ENCODE peak calls at places on chromosomes 13 and 19, in ten cellular contexts. One of them, this sample, is unnamed.
A peak's percentile ranks its signal among the peaks of the same experiment; 100 is the strongest.

GRCh38 chr19:3320853-3321252 is 45.5 kb upstream of the NFIC start:
- DNase-seq in neural progenitor cell: no peak
- DNase-seq in foreskin fibroblast: no peak
- DNase-seq in spleen: no peak
- DNase-seq in choroid plexus epithelial cell: no peak
- DNase-seq in thyroid gland: no peak
- DNase-seq in AG10803: no peak
- DNase-seq in tibial nerve: no peak
- DNase-seq in cardiac fibroblast: no peak
- DNase-seq in kidney epithelial cell: no peak
- DNase-seq in this sample: no peak

GRCh38 chr19:16506961-16507360 is 10.8 kb downstream of the C19orf44 start:
- DNase-seq in neural progenitor cell: no peak
- DNase-seq in foreskin fibroblast: no peak
- DNase-seq in spleen: no peak
- DNase-seq in choroid plexus epithelial cell: no peak
- DNase-seq in thyroid gland: no peak
- DNase-seq in AG10803: peak; percentile 26
- DNase-seq in tibial nerve: no peak
- DNase-seq in cardiac fibroblast: no peak
- DNase-seq in kidney epithelial cell: no peak
- DNase-seq in this sample: no peak

GRCh38 chr19:16373539-16373938 is 48.9 kb downstream of the KLF2 start:
- DNase-seq in neural progenitor cell: no peak
- DNase-seq in foreskin fibroblast: peak; percentile 83
- DNase-seq in spleen: peak; percentile 78
- DNase-seq in choroid plexus epithelial cell: peak; percentile 86
- DNase-seq in thyroid gland: no peak
- DNase-seq in AG10803: no peak
- DNase-seq in tibial nerve: peak; percentile 84
- DNase-seq in cardiac fibroblast: peak; percentile 87
- DNase-seq in kidney epithelial cell: no peak
- DNase-seq in this sample: no peak

GRCh38 chr19:48258350-48258749 is 2.6 kb upstream of the CARD8 start:
- DNase-seq in neural progenitor cell: no peak
- DNase-seq in foreskin fibroblast: peak; percentile 11
- DNase-seq in spleen: no peak
- DNase-seq in choroid plexus epithelial cell: no peak
- DNase-seq in thyroid gland: no peak
- DNase-seq in AG10803: no peak
- DNase-seq in tibial nerve: no peak
- DNase-seq in cardiac fibroblast: peak; percentile 52
- DNase-seq in kidney epithelial cell: no peak
- DNase-seq in this sample: no peak

GRCh38 chr13:24050796-24051715 is 109.5 kb upstream of the SPATA13 start:
- DNase-seq in neural progenitor cell: no peak
- DNase-seq in foreskin fibroblast: no peak
- DNase-seq in spleen: no peak
- DNase-seq in choroid plexus epithelial cell: no peak
- DNase-seq in thyroid gland: peak; percentile 57
- DNase-seq in AG10803: no peak
- DNase-seq in tibial nerve: no peak
- DNase-seq in cardiac fibroblast: no peak
- DNase-seq in kidney epithelial cell: no peak
- DNase-seq in this sample: no peak

GRCh38 chr13:90552702-90553101 is 794.8 kb upstream of the MIR17HG start:
- DNase-seq in neural progenitor cell: no peak
- DNase-seq in foreskin fibroblast: no peak
- DNase-seq in spleen: no peak
- DNase-seq in choroid plexus epithelial cell: no peak
- DNase-seq in thyroid gland: no peak
- DNase-seq in AG10803: no peak
- DNase-seq in tibial nerve: no peak
- DNase-seq in cardiac fibroblast: no peak
- DNase-seq in kidney epithelial cell: no peak
- DNase-seq in this sample: no peak

GRCh38 chr19:49331616-49332055 is 3.6 kb upstream of the CD37 start:
- DNase-seq in neural progenitor cell: peak; percentile 64
- DNase-seq in foreskin fibroblast: peak; percentile 40
- DNase-seq in spleen: peak; percentile 91
- DNase-seq in choroid plexus epithelial cell: peak; percentile 83
- DNase-seq in thyroid gland: peak; percentile 23
- DNase-seq in AG10803: peak; percentile 37
- DNase-seq in tibial nerve: no peak
- DNase-seq in cardiac fibroblast: peak; percentile 59
- DNase-seq in kidney epithelial cell: peak; percentile 72
- DNase-seq in this sample: no peak

GRCh38 chr19:795691-796581 is 1.3 kb upstream of the PTBP1 start:
- DNase-seq in neural progenitor cell: no peak
- DNase-seq in foreskin fibroblast: no peak
- DNase-seq in spleen: peak; percentile 89
- DNase-seq in choroid plexus epithelial cell: no peak
- DNase-seq in thyroid gland: no peak
- DNase-seq in AG10803: no peak
- DNase-seq in tibial nerve: no peak
- DNase-seq in cardiac fibroblast: no peak
- DNase-seq in kidney epithelial cell: no peak
- DNase-seq in this sample: no peak

GRCh38 chr19:1074512-1075283 is 7.7 kb downstream of the ARHGAP45 start:
- DNase-seq in neural progenitor cell: no peak
- DNase-seq in foreskin fibroblast: no peak
- DNase-seq in spleen: peak; percentile 99
- DNase-seq in choroid plexus epithelial cell: no peak
- DNase-seq in thyroid gland: peak; percentile 80
- DNase-seq in AG10803: no peak
- DNase-seq in tibial nerve: peak; percentile 82
- DNase-seq in cardiac fibroblast: no peak
- DNase-seq in kidney epithelial cell: no peak
- DNase-seq in this sample: peak; percentile 82

GRCh38 chr19:4405977-4406376 is 3.5 kb downstream of the CHAF1A start:
- DNase-seq in neural progenitor cell: no peak
- DNase-seq in foreskin fibroblast: no peak
- DNase-seq in spleen: no peak
- DNase-seq in choroid plexus epithelial cell: no peak
- DNase-seq in thyroid gland: no peak
- DNase-seq in AG10803: no peak
- DNase-seq in tibial nerve: no peak
- DNase-seq in cardiac fibroblast: no peak
- DNase-seq in kidney epithelial cell: no peak
- DNase-seq in this sample: no peak

GRCh38 chr13:37869756-37870488 is at the start of gene TRPC4:
- DNase-seq in neural progenitor cell: peak; percentile 86
- DNase-seq in foreskin fibroblast: peak; percentile 40
- DNase-seq in spleen: peak; percentile 67
- DNase-seq in choroid plexus epithelial cell: peak; percentile 89
- DNase-seq in thyroid gland: peak; percentile 13
- DNase-seq in AG10803: peak; percentile 80
- DNase-seq in tibial nerve: no peak
- DNase-seq in cardiac fibroblast: peak; percentile 82
- DNase-seq in kidney epithelial cell: peak; percentile 21
- DNase-seq in this sample: no peak

GRCh38 chr13:107421951-107422350 is 793.4 kb downstream of the LIG4 start:
- DNase-seq in neural progenitor cell: no peak
- DNase-seq in foreskin fibroblast: no peak
- DNase-seq in spleen: no peak
- DNase-seq in choroid plexus epithelial cell: peak; percentile 63
- DNase-seq in thyroid gland: no peak
- DNase-seq in AG10803: no peak
- DNase-seq in tibial nerve: no peak
- DNase-seq in cardiac fibroblast: peak; percentile 6
- DNase-seq in kidney epithelial cell: no peak
- DNase-seq in this sample: no peak

GRCh38 chr19:5563008-5563431 is 4.7 kb downstream of the TINCR start:
- DNase-seq in neural progenitor cell: no peak
- DNase-seq in foreskin fibroblast: no peak
- DNase-seq in spleen: no peak
- DNase-seq in choroid plexus epithelial cell: no peak
- DNase-seq in thyroid gland: no peak
- DNase-seq in AG10803: no peak
- DNase-seq in tibial nerve: no peak
- DNase-seq in cardiac fibroblast: no peak
- DNase-seq in kidney epithelial cell: no peak
- DNase-seq in this sample: no peak

GRCh38 chr13:111280666-111281577 is 39.5 kb upstream of the TEX29 start:
- DNase-seq in neural progenitor cell: no peak
- DNase-seq in foreskin fibroblast: peak; percentile 71
- DNase-seq in spleen: no peak
- DNase-seq in choroid plexus epithelial cell: peak; percentile 78
- DNase-seq in thyroid gland: no peak
- DNase-seq in AG10803: peak; percentile 53
- DNase-seq in tibial nerve: no peak
- DNase-seq in cardiac fibroblast: peak; percentile 92
- DNase-seq in kidney epithelial cell: no peak
- DNase-seq in this sample: no peak

GRCh38 chr13:111278711-111279110 is 41.7 kb upstream of the TEX29 start:
- DNase-seq in neural progenitor cell: no peak
- DNase-seq in foreskin fibroblast: no peak
- DNase-seq in spleen: no peak
- DNase-seq in choroid plexus epithelial cell: no peak
- DNase-seq in thyroid gland: no peak
- DNase-seq in AG10803: no peak
- DNase-seq in tibial nerve: no peak
- DNase-seq in cardiac fibroblast: no peak
- DNase-seq in kidney epithelial cell: no peak
- DNase-seq in this sample: no peak

GRCh38 chr13:111279253-111279652 is 41.2 kb upstream of the TEX29 start:
- DNase-seq in neural progenitor cell: no peak
- DNase-seq in foreskin fibroblast: no peak
- DNase-seq in spleen: no peak
- DNase-seq in choroid plexus epithelial cell: no peak
- DNase-seq in thyroid gland: no peak
- DNase-seq in AG10803: no peak
- DNase-seq in tibial nerve: no peak
- DNase-seq in cardiac fibroblast: no peak
- DNase-seq in kidney epithelial cell: no peak
- DNase-seq in this sample: no peak

GRCh38 chr13:111281751-111282311 is 38.6 kb upstream of the TEX29 start:
- DNase-seq in neural progenitor cell: no peak
- DNase-seq in foreskin fibroblast: peak; percentile 36
- DNase-seq in spleen: no peak
- DNase-seq in choroid plexus epithelial cell: peak; percentile 81
- DNase-seq in thyroid gland: no peak
- DNase-seq in AG10803: peak; percentile 48
- DNase-seq in tibial nerve: no peak
- DNase-seq in cardiac fibroblast: peak; percentile 75
- DNase-seq in kidney epithelial cell: no peak
- DNase-seq in this sample: no peak

GRCh38 chr13:111280226-111280625 is 40.2 kb upstream of the TEX29 start:
- DNase-seq in neural progenitor cell: no peak
- DNase-seq in foreskin fibroblast: no peak
- DNase-seq in spleen: no peak
- DNase-seq in choroid plexus epithelial cell: no peak
- DNase-seq in thyroid gland: no peak
- DNase-seq in AG10803: no peak
- DNase-seq in tibial nerve: no peak
- DNase-seq in cardiac fibroblast: no peak
- DNase-seq in kidney epithelial cell: no peak
- DNase-seq in this sample: no peak
- TF ChIP-seq CTCF in neural progenitor cell: no peak
- TF ChIP-seq CTCF in foreskin fibroblast: no peak
- TF ChIP-seq CTCF in spleen: no peak
- TF ChIP-seq CTCF in choroid plexus epithelial cell: no peak
- TF ChIP-seq CTCF in thyroid gland: no peak
- TF ChIP-seq CTCF in AG10803: no peak
- TF ChIP-seq CTCF in tibial nerve: no peak
- TF ChIP-seq CTCF in cardiac fibroblast: no peak
- TF ChIP-seq CTCF in kidney epithelial cell: no peak
- TF ChIP-seq CTCF in this sample: no peak

GRCh38 chr13:71674776-71675352 is 192.1 kb downstream of the DACH1 start:
- DNase-seq in neural progenitor cell: no peak
- DNase-seq in foreskin fibroblast: no peak
- DNase-seq in spleen: no peak
- DNase-seq in choroid plexus epithelial cell: no peak
- DNase-seq in thyroid gland: no peak
- DNase-seq in AG10803: no peak
- DNase-seq in tibial nerve: no peak
- DNase-seq in cardiac fibroblast: no peak
- DNase-seq in kidney epithelial cell: no peak
- DNase-seq in this sample: no peak
- TF ChIP-seq CTCF in neural progenitor cell: peak; percentile 31
- TF ChIP-seq CTCF in foreskin fibroblast: no peak
- TF ChIP-seq CTCF in spleen: no peak
- TF ChIP-seq CTCF in choroid plexus epithelial cell: peak; percentile 7
- TF ChIP-seq CTCF in thyroid gland: no peak
- TF ChIP-seq CTCF in AG10803: no peak
- TF ChIP-seq CTCF in tibial nerve: no peak
- TF ChIP-seq CTCF in cardiac fibroblast: peak; percentile 13
- TF ChIP-seq CTCF in kidney epithelial cell: peak; percentile 26
- TF ChIP-seq CTCF in this sample: no peak

GRCh38 chr13:110715395-110716234 is 2.1 kb downstream of the ING1 start:
- DNase-seq in neural progenitor cell: peak; percentile 99
- DNase-seq in foreskin fibroblast: peak; percentile 99
- DNase-seq in spleen: peak; percentile 99
- DNase-seq in choroid plexus epithelial cell: peak; percentile 100
- DNase-seq in thyroid gland: peak; percentile 99
- DNase-seq in AG10803: peak; percentile 100
- DNase-seq in tibial nerve: peak; percentile 98
- DNase-seq in cardiac fibroblast: peak; percentile 100
- DNase-seq in kidney epithelial cell: peak; percentile 98
- DNase-seq in this sample: peak; percentile 88
- TF ChIP-seq CTCF in neural progenitor cell: peak; percentile 11
- TF ChIP-seq CTCF in foreskin fibroblast: peak; percentile 12
- TF ChIP-seq CTCF in spleen: no peak
- TF ChIP-seq CTCF in choroid plexus epithelial cell: peak; percentile 24
- TF ChIP-seq CTCF in thyroid gland: no peak
- TF ChIP-seq CTCF in AG10803: peak; percentile 27
- TF ChIP-seq CTCF in tibial nerve: peak; percentile 28
- TF ChIP-seq CTCF in cardiac fibroblast: no peak
- TF ChIP-seq CTCF in kidney epithelial cell: no peak
- TF ChIP-seq CTCF in this sample: no peak

DNA sequence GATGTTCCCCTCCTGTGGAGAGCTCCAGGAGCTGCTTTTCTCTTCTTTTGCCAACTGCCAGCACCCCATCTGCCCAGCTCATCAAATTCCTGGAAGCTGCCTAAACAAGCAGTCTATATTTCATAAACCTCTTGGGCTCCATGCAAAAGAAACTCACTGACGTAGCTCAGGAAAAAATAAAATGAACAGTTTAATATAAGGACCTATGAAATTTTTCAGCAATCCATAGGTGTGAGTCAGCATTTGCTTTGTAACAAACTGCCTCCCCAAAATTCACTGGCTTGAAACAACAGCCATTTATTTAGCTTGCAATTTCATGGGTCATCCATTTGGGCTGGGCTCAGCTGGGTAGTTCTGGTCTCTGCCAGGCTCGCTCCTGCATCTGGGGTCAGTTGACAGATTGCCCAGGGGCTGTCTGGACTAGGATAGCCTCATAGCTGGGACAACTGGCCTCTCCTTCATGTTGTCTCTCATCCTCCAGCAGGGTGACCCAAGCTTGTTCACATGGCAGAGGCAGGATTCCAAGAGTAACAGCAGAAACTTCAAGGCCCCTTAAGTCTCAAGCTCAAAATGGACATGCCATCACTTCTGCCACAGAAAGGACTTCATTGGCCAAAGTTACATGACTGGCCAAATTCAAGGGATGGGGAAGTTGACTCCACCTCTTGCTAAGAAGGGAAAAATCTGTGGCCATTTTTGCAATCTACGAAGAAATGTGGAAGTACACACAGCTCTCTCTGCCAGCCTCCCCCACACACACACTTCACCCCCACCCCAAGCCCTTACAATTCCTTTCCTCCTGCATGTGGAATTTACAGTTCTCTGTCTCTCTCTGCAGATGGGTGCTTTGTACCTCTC is 7.9 kb upstream of the PVR start:
- DNase-seq in neural progenitor cell: no peak
- DNase-seq in foreskin fibroblast: no peak
- DNase-seq in spleen: no peak
- DNase-seq in choroid plexus epithelial cell: peak; percentile 53
- DNase-seq in thyroid gland: no peak
- DNase-seq in AG10803: peak; percentile 68
- DNase-seq in tibial nerve: no peak
- DNase-seq in cardiac fibroblast: peak; percentile 72
- DNase-seq in kidney epithelial cell: no peak
- DNase-seq in this sample: no peak
- TF ChIP-seq CTCF in neural progenitor cell: no peak
- TF ChIP-seq CTCF in foreskin fibroblast: no peak
- TF ChIP-seq CTCF in spleen: no peak
- TF ChIP-seq CTCF in choroid plexus epithelial cell: no peak
- TF ChIP-seq CTCF in thyroid gland: no peak
- TF ChIP-seq CTCF in AG10803: no peak
- TF ChIP-seq CTCF in tibial nerve: no peak
- TF ChIP-seq CTCF in cardiac fibroblast: no peak
- TF ChIP-seq CTCF in kidney epithelial cell: no peak
- TF ChIP-seq CTCF in this sample: no peak

This sample was measured in activated B cell treated with CpG ODN at 0.5 μM for 24 hours.